ENCODE peak calls at places on chromosomes 6 and 20, in eight cellular contexts. E is NCI-H2227 treated with DMSO at 0.1 percent for 48 hours; O is posterior cingulate gyrus; G is left cardiac atrium; U is left lung; K is CD4-positive, alpha-beta T cell; P is activated CD4-positive, alpha-beta T cell treated with anti-CD3 and anti-CD28 coated beads, Interleukin-2, amount 50 U/mL, for 1 hour; J is EL. Q is an unnamed sample.
A peak's percentile ranks its signal among the peaks of the same experiment; 100 is the strongest.

GRCh38 chr6:90080876-90081464 is 186.7 kb downstream of the GJA10 start:
- DNase-seq in U (no peak), E (no peak), O (no peak), P (peak; percentile 59), J (no peak), G (no peak), K (peak; percentile 45), Q (no peak)

GRCh38 chr20:34708621-34709043 is 4.5 kb downstream of the TP53INP2 start:
- DNase-seq in J (peak; percentile 57), K (peak; percentile 49), U (peak; percentile 86), O (peak; percentile 61), P (peak; percentile 51), G (peak; percentile 49), E (peak; percentile 58), Q (peak; percentile 62)

GRCh38 chr6:32117461-32117860 is 8.3 kb upstream of the TNXB start:
- DNase-seq in J (no peak), U (no peak), O (no peak), E (no peak), G (no peak), K (no peak), P (no peak), Q (no peak)

GRCh38 chr20:44537993-44538392 is 16.1 kb upstream of the SERINC3 start:
- DNase-seq in O (no peak), P (no peak), E (no peak), U (no peak), K (no peak), G (no peak), J (no peak), Q (no peak)

GRCh38 chr6:89375427-89375868 is 22.9 kb upstream of the UBE2J1 start:
- DNase-seq in U (peak; percentile 87), K (peak; percentile 22), P (peak; percentile 56), O (peak; percentile 9), G (no peak), E (peak; percentile 15), J (peak; percentile 2), Q (peak; percentile 35)

GRCh38 chr20:35286077-35286898 is 1.7 kb upstream of the EIF6 start:
- DNase-seq in E (no peak), P (no peak), J (no peak), U (no peak), O (no peak), G (no peak), K (no peak), Q (no peak)

GRCh38 chr6:36066817-36067216 is 39.2 kb downstream of the MAPK14 start:
- DNase-seq in E (no peak), J (no peak), U (no peak), K (no peak), P (no peak), O (no peak), G (no peak), Q (no peak)

GRCh38 chr20:14334306-14334930 is 3.0 kb downstream of the FLRT3 start:
- DNase-seq in K (no peak), E (peak; percentile 56), O (peak; percentile 48), P (no peak), U (no peak), J (peak; percentile 5), G (no peak), Q (peak; percentile 45)

GRCh38 chr6:146543940-146544661 is 468 bp downstream of the RAB32 start:
- DNase-seq in E (peak; percentile 31), K (no peak), G (peak; percentile 45), U (peak; percentile 88), O (peak; percentile 18), P (no peak), J (peak; percentile 53), Q (peak; percentile 34)

GRCh38 chr6:42368156-42368555 is 83.6 kb downstream of the TRERF1 start:
- DNase-seq in G (no peak), J (no peak), K (peak; percentile 46), E (no peak), O (no peak), P (peak; percentile 52), U (no peak), Q (no peak)

GRCh38 chr20:3712279-3712873 is at the start of gene SIGLEC1:
- DNase-seq in K (no peak), U (peak; percentile 88), P (no peak), G (peak; percentile 70), O (peak; percentile 17), E (no peak), J (no peak), Q (no peak)

GRCh38 chr6:89792881-89793280 is 26.7 kb downstream of the MDN1 start:
- DNase-seq in K (no peak), E (peak; percentile 4), G (no peak), P (no peak), J (peak; percentile 22), O (no peak), U (no peak), Q (no peak)

GRCh38 chr20:3092611-3093379 is 8.3 kb upstream of the AVP start:
- DNase-seq in E (no peak), P (peak; percentile 54), J (peak; percentile 29), U (peak; percentile 54), G (peak; percentile 41), K (peak; percentile 51), O (no peak), Q (peak; percentile 48)

GRCh38 chr6:5998741-5999687 is 7.7 kb downstream of the NRN1 start:
- DNase-seq in G (peak; percentile 43), O (peak; percentile 49), K (no peak), U (peak; percentile 84), J (no peak), E (no peak), P (no peak), Q (peak; percentile 68)

GRCh38 chr20:5510446-5510845 is 193.7 kb upstream of the PROKR2 start:
- DNase-seq in P (no peak), U (no peak), O (no peak), G (no peak), J (no peak), K (no peak), E (no peak), Q (peak; percentile 50)

GRCh38 chr20:48826883-48827771 is 672 bp downstream of the PREX1 start:
- DNase-seq in P (no peak), G (no peak), J (peak; percentile 45), K (no peak), U (peak; percentile 91), E (no peak), O (no peak), Q (peak; percentile 61)

GRCh38 chr6:123393333-123393732 is 243.4 kb downstream of the TRDN start:
- DNase-seq in G (no peak), P (no peak), O (no peak), K (no peak), E (peak; percentile 4), U (no peak), J (no peak), Q (no peak)

Q was measured in nephron progenitor cell.